ENCODE peak calls at places on chromosomes 16 and 17, in four cellular contexts. V is GM10248, R is MCF 10A, S is RWPE1. A is an unnamed sample.

GRCh38 chr16:9061358-9061813 is 30.1 kb upstream of the HAPSTR1 start:
- DNase-seq in V (no peak), R (peak; percentile 43), S (no peak), A (no peak)

GRCh38 chr16:22274916-22275315 is 22.3 kb upstream of the POLR3E start:
- DNase-seq in V (no peak), R (no peak), S (no peak), A (no peak)

GRCh38 chr16:30903596-30903995 is 7.2 kb downstream of the CTF1 start:
- DNase-seq in V (no peak), R (no peak), S (no peak), A (peak; percentile 49)

GRCh38 chr17:50480854-50481490 is 2.3 kb downstream of the RSAD1 start:
- DNase-seq in V (no peak), R (no peak), S (no peak), A (no peak)

GRCh38 chr16:68893710-68894705 is 50.7 kb downstream of the TANGO6 start:
- DNase-seq in V (no peak), R (peak; percentile 13), S (no peak), A (no peak)

GRCh38 chr17:64130559-64131001 is 636 bp upstream of the ERN1 start:
- DNase-seq in V (peak; percentile 49), R (peak; percentile 17), S (no peak), A (peak; percentile 53)

GRCh38 chr17:83046759-83047478 is 32.5 kb upstream of the METRNL start:
- DNase-seq in V (no peak), R (no peak), S (no peak), A (no peak)

GRCh38 chr16:53530046-53530445 is 27.0 kb upstream of the AKTIP start:
- DNase-seq in V (no peak), R (no peak), S (no peak), A (no peak)

GRCh38 chr17:31275126-31275525 is 21.9 kb downstream of the OMG start:
- DNase-seq in V (no peak), R (no peak), S (no peak), A (no peak)

GRCh38 chr16:17224859-17225258 is 245.9 kb downstream of the XYLT1 start:
- DNase-seq in V (no peak), R (peak; percentile 45), S (no peak), A (peak; percentile 24)

GRCh38 chr16:27495191-27495590 is 54.5 kb downstream of the GTF3C1 start:
- DNase-seq in V (no peak), R (no peak), S (no peak), A (no peak)

GRCh38 chr17:44522883-44523671 is 19.9 kb upstream of the GPATCH8 start:
- DNase-seq in V (peak; percentile 76), R (peak; percentile 76), S (peak; percentile 39), A (peak; percentile 83)

GRCh38 chr17:38532451-38532850 is 73.3 kb downstream of the SRCIN1 start:
- DNase-seq in V (no peak), R (no peak), S (no peak), A (no peak)

GRCh38 chr17:7572588-7573323 is 6.7 kb upstream of the CD68 start:
- DNase-seq in V (peak; percentile 99), R (peak; percentile 99), S (peak; percentile 99), A (peak; percentile 99)
- TF ChIP-seq CTCF in V (no peak), R (no peak), S (no peak), A (no peak)

DNA sequence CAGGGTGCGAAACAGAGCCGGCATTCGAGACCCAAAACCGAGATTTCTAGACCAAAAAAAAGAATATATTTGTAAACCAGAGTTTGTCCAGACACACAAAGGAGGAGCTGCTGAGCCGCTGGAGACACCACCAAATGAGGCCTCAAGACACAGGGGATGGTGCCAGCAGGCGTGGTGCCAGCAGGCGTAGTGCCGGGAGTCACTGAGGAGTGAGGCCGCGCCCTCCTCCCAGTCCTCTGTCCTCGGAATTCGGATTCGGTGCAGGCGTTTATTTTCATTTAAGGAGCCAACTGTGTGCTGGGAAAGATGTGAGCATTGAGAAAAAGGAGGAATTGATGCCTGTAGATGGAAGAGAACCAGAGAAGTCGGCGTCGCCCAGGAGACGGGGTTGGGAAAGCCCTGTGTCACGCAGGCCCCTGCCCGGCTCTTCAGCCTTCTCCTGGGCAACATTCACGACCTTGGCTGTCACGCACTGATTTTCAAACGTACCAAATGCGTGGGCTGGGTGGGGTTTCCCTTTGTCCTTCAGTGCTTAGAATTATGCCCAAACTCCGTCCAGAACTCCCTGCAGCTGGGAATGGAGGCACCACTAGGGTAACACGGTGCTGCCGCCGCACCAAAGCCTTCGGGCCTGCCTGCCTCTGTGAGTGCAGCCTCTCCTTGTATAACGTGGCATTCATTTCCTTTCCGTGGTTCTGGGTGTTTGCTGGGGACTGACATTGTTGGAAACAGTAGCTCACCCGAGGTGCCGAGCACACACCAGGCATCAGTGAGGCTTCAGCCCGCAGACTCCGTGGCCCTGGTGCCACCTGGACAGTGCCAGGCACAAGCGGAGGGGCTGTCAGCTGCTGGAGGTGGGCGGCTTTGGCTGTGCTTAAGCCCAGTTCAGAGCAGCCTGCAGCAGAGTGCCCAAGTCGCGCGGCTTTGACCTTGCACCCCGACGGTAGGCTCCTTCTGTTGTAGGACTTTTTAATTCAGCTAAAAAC is 49.0 kb upstream of the CHMP6 start:
- DNase-seq in V (no peak), R (peak; percentile 86), S (peak; percentile 42), A (no peak)
- TF ChIP-seq CTCF in V (no peak), R (no peak), S (no peak), A (no peak)

GRCh38 chr17:72192409-72193192 is 71.8 kb downstream of the SOX9 start:
- DNase-seq in V (no peak), R (peak; percentile 4), S (peak; percentile 20), A (no peak)
- TF ChIP-seq CTCF in V (no peak), R (no peak), S (no peak), A (no peak)

GRCh38 chr17:67993153-67993997 is 2.9 kb downstream of the C17orf58 start:
- DNase-seq in V (peak; percentile 89), R (peak; percentile 78), S (peak; percentile 68), A (peak; percentile 92)
- TF ChIP-seq CTCF in V (no peak), R (peak; percentile 11), S (no peak), A (no peak)

GRCh38 chr16:88062341-88062861 is 111.2 kb downstream of the BANP start:
- DNase-seq in V (no peak), R (no peak), S (no peak), A (no peak)

GRCh38 chr16:88064889-88065746 is 113.9 kb downstream of the BANP start:
- DNase-seq in V (no peak), R (no peak), S (no peak), A (no peak)

GRCh38 chr16:88064011-88064888 is 113.0 kb downstream of the BANP start:
- DNase-seq in V (no peak), R (no peak), S (no peak), A (no peak)

GRCh38 chr16:88061346-88062110 is 110.3 kb downstream of the BANP start:
- DNase-seq in V (no peak), R (no peak), S (no peak), A (no peak)

GRCh38 chr16:88063201-88063773 is 112.1 kb downstream of the BANP start:
- DNase-seq in V (no peak), R (no peak), S (no peak), A (no peak)
- TF ChIP-seq CTCF in V (no peak), R (no peak), S (no peak), A (no peak)

A was measured in GM13977.